ENCODE peak calls at places on chromosomes 2 and 18, in eight cellular contexts. One of them, this sample, is unnamed.

GRCh38 chr2:120539937-120540718 is 194.2 kb downstream of the INHBB start:
- DNase-seq in KG1: no peak
- DNase-seq in SK-N-SH: peak
- DNase-seq in stimulated activated CD4-positive, alpha-beta T cell treated with anti-CD3 and anti-CD28 coated beads, Interleukin-15, amount 100 ng/mL, for 1 hour: no peak
- DNase-seq in upper lobe of right lung: no peak
- DNase-seq in GM12892: no peak
- DNase-seq in HS-5: peak
- DNase-seq in GF-D8: no peak
- DNase-seq in this sample: no peak

GRCh38 chr18:22214731-22215528 is 45.5 kb downstream of the GATA6 start:
- DNase-seq in SK-N-SH: no peak
- DNase-seq in stimulated activated CD4-positive, alpha-beta T cell treated with anti-CD3 and anti-CD28 coated beads, Interleukin-15, amount 100 ng/mL, for 1 hour: no peak
- DNase-seq in GM12892: no peak
- DNase-seq in GF-D8: no peak
- DNase-seq in KG1: no peak
- DNase-seq in upper lobe of right lung: no peak
- DNase-seq in HS-5: no peak
- DNase-seq in this sample: no peak

GRCh38 chr2:219344756-219345458 is 12.4 kb upstream of the RESP18 start:
- DNase-seq in HS-5: no peak
- DNase-seq in KG1: no peak
- DNase-seq in stimulated activated CD4-positive, alpha-beta T cell treated with anti-CD3 and anti-CD28 coated beads, Interleukin-15, amount 100 ng/mL, for 1 hour: no peak
- DNase-seq in GM12892: no peak
- DNase-seq in upper lobe of right lung: no peak
- DNase-seq in SK-N-SH: no peak
- DNase-seq in GF-D8: no peak
- DNase-seq in this sample: no peak

GRCh38 chr2:144770616-144771230 is 250.8 kb upstream of the ZEB2 start:
- DNase-seq in GF-D8: no peak
- DNase-seq in HS-5: no peak
- DNase-seq in GM12892: no peak
- DNase-seq in KG1: no peak
- DNase-seq in SK-N-SH: no peak
- DNase-seq in stimulated activated CD4-positive, alpha-beta T cell treated with anti-CD3 and anti-CD28 coated beads, Interleukin-15, amount 100 ng/mL, for 1 hour: no peak
- DNase-seq in upper lobe of right lung: no peak
- DNase-seq in this sample: no peak

GRCh38 chr18:22031581-22031980 is 137.8 kb upstream of the GATA6 start:
- DNase-seq in upper lobe of right lung: no peak
- DNase-seq in GM12892: no peak
- DNase-seq in stimulated activated CD4-positive, alpha-beta T cell treated with anti-CD3 and anti-CD28 coated beads, Interleukin-15, amount 100 ng/mL, for 1 hour: no peak
- DNase-seq in GF-D8: no peak
- DNase-seq in SK-N-SH: no peak
- DNase-seq in KG1: no peak
- DNase-seq in HS-5: no peak
- DNase-seq in this sample: no peak

GRCh38 chr18:47932603-47933002 is 2.1 kb upstream of the SMAD2 start:
- DNase-seq in KG1: no peak
- DNase-seq in GM12892: no peak
- DNase-seq in SK-N-SH: no peak
- DNase-seq in upper lobe of right lung: no peak
- DNase-seq in GF-D8: peak
- DNase-seq in stimulated activated CD4-positive, alpha-beta T cell treated with anti-CD3 and anti-CD28 coated beads, Interleukin-15, amount 100 ng/mL, for 1 hour: no peak
- DNase-seq in HS-5: no peak
- DNase-seq in this sample: peak

GRCh38 chr18:73626221-73626620 is 521.4 kb downstream of the FBXO15 start:
- DNase-seq in GF-D8: no peak
- DNase-seq in HS-5: no peak
- DNase-seq in KG1: no peak
- DNase-seq in GM12892: no peak
- DNase-seq in SK-N-SH: no peak
- DNase-seq in stimulated activated CD4-positive, alpha-beta T cell treated with anti-CD3 and anti-CD28 coated beads, Interleukin-15, amount 100 ng/mL, for 1 hour: no peak
- DNase-seq in upper lobe of right lung: no peak
- DNase-seq in this sample: no peak

GRCh38 chr18:22515250-22515649 is 97.5 kb upstream of the CTAGE1 start:
- DNase-seq in KG1: no peak
- DNase-seq in GF-D8: no peak
- DNase-seq in GM12892: no peak
- DNase-seq in SK-N-SH: no peak
- DNase-seq in HS-5: no peak
- DNase-seq in stimulated activated CD4-positive, alpha-beta T cell treated with anti-CD3 and anti-CD28 coated beads, Interleukin-15, amount 100 ng/mL, for 1 hour: no peak
- DNase-seq in upper lobe of right lung: no peak
- DNase-seq in this sample: no peak

GRCh38 chr2:238947920-238948710 is 100.2 kb downstream of the TWIST2 start:
- DNase-seq in upper lobe of right lung: peak
- DNase-seq in stimulated activated CD4-positive, alpha-beta T cell treated with anti-CD3 and anti-CD28 coated beads, Interleukin-15, amount 100 ng/mL, for 1 hour: no peak
- DNase-seq in GF-D8: no peak
- DNase-seq in GM12892: no peak
- DNase-seq in HS-5: peak
- DNase-seq in SK-N-SH: no peak
- DNase-seq in KG1: no peak
- DNase-seq in this sample: no peak

GRCh38 chr2:240219208-240219890 is 78.9 kb upstream of the OTOS start:
- DNase-seq in stimulated activated CD4-positive, alpha-beta T cell treated with anti-CD3 and anti-CD28 coated beads, Interleukin-15, amount 100 ng/mL, for 1 hour: no peak
- DNase-seq in upper lobe of right lung: no peak
- DNase-seq in SK-N-SH: no peak
- DNase-seq in HS-5: no peak
- DNase-seq in KG1: no peak
- DNase-seq in GF-D8: no peak
- DNase-seq in GM12892: no peak
- DNase-seq in this sample: no peak

GRCh38 chr2:36566887-36567286 is 31.1 kb downstream of the FEZ2 start:
- DNase-seq in upper lobe of right lung: no peak
- DNase-seq in HS-5: no peak
- DNase-seq in GM12892: no peak
- DNase-seq in stimulated activated CD4-positive, alpha-beta T cell treated with anti-CD3 and anti-CD28 coated beads, Interleukin-15, amount 100 ng/mL, for 1 hour: no peak
- DNase-seq in KG1: no peak
- DNase-seq in GF-D8: no peak
- DNase-seq in SK-N-SH: no peak
- DNase-seq in this sample: no peak

GRCh38 chr18:56716692-56717146 is 65.6 kb downstream of the WDR7 start:
- DNase-seq in HS-5: no peak
- DNase-seq in GM12892: no peak
- DNase-seq in GF-D8: no peak
- DNase-seq in KG1: no peak
- DNase-seq in SK-N-SH: no peak
- DNase-seq in upper lobe of right lung: no peak
- DNase-seq in stimulated activated CD4-positive, alpha-beta T cell treated with anti-CD3 and anti-CD28 coated beads, Interleukin-15, amount 100 ng/mL, for 1 hour: no peak
- DNase-seq in this sample: no peak

GRCh38 chr2:72954376-72955187 is 37.3 kb downstream of the EMX1 start:
- DNase-seq in HS-5: no peak
- DNase-seq in upper lobe of right lung: no peak
- DNase-seq in GF-D8: no peak
- DNase-seq in SK-N-SH: no peak
- DNase-seq in GM12892: no peak
- DNase-seq in stimulated activated CD4-positive, alpha-beta T cell treated with anti-CD3 and anti-CD28 coated beads, Interleukin-15, amount 100 ng/mL, for 1 hour: no peak
- DNase-seq in KG1: no peak
- DNase-seq in this sample: no peak

GRCh38 chr18:14941256-14941655 is 193.3 kb downstream of the ANKRD30B start:
- DNase-seq in SK-N-SH: no peak
- DNase-seq in upper lobe of right lung: no peak
- DNase-seq in KG1: no peak
- DNase-seq in stimulated activated CD4-positive, alpha-beta T cell treated with anti-CD3 and anti-CD28 coated beads, Interleukin-15, amount 100 ng/mL, for 1 hour: no peak
- DNase-seq in HS-5: no peak
- DNase-seq in GM12892: no peak
- DNase-seq in GF-D8: no peak
- DNase-seq in this sample: no peak